ENCODE peak calls at places on chromosomes 6 and 20, in ten cellular contexts. R, A, Z, F, U, T, S, I, E and B are unnamed samples.

GRCh38 chr6:35051997-35052583 is 89.0 kb downstream of the TCP11 start:
- DNase-seq in T (no peak), I (no peak), U (no peak), E (no peak), A (no peak), R (no peak), S (no peak), Z (no peak), F (no peak), B (no peak)

GRCh38 chr6:148557796-148558457 is 188.9 kb upstream of the UST start:
- DNase-seq in A (no peak), I (no peak), U (no peak), T (no peak), E (no peak), Z (no peak), F (no peak), S (no peak), R (no peak), B (no peak)

GRCh38 chr6:170265655-170266054 is 25.2 kb downstream of the DLL1 start:
- DNase-seq in I (no peak), F (no peak), R (no peak), S (no peak), A (no peak), E (peak), Z (peak), U (no peak), T (peak), B (peak)

GRCh38 chr6:68677119-68677518 is 42.0 kb downstream of the ADGRB3 start:
- DNase-seq in R (no peak), Z (no peak), U (no peak), E (no peak), F (no peak), T (no peak), S (no peak), I (no peak), A (no peak), B (no peak)

GRCh38 chr6:163181666-163182180 is 232.8 kb upstream of the QKI start:
- DNase-seq in I (no peak), S (no peak), U (no peak), A (no peak), E (no peak), T (no peak), R (no peak), F (no peak), Z (no peak), B (no peak)

GRCh38 chr6:40688214-40688761 is 101.1 kb upstream of the LRFN2 start:
- DNase-seq in U (no peak), Z (no peak), R (no peak), A (no peak), I (no peak), T (no peak), S (no peak), E (no peak), F (no peak), B (no peak)

GRCh38 chr6:40112350-40112749 is 178.1 kb upstream of the MOCS1 start:
- DNase-seq in A (no peak), U (no peak), I (no peak), T (no peak), F (no peak), Z (no peak), E (no peak), S (no peak), R (no peak), B (peak)

GRCh38 chr6:110307368-110307767 is 50.8 kb downstream of the METTL24 start:
- DNase-seq in R (no peak), Z (no peak), A (no peak), F (no peak), S (no peak), E (no peak), T (no peak), I (no peak), U (no peak), B (no peak)

GRCh38 chr20:25500880-25501351 is 84.4 kb downstream of the NINL start:
- DNase-seq in I (no peak), A (no peak), F (no peak), Z (no peak), T (no peak), S (no peak), U (no peak), R (no peak), E (no peak), B (no peak)